ENCODE peak calls at places on chromosomes 6 and 20, in seven cellular contexts. One of them, this sample, is unnamed.
A peak's percentile ranks its signal among the peaks of the same experiment; 100 is the strongest.

GRCh38 chr20:48723308-48724264 is 104.2 kb downstream of the PREX1 start:
- DNase-seq in OCI-LY7: no peak
- DNase-seq in mesenchymal stem cell: peak; percentile 48
- DNase-seq in A549: no peak
- DNase-seq in heart left ventricle: no peak
- DNase-seq in Peyer's patch: no peak
- DNase-seq in neural progenitor cell: no peak
- DNase-seq in this sample: no peak

GRCh38 chr6:168985705-168986104 is 267.9 kb downstream of the THBS2 start:
- DNase-seq in OCI-LY7: no peak
- DNase-seq in mesenchymal stem cell: no peak
- DNase-seq in A549: no peak
- DNase-seq in heart left ventricle: no peak
- DNase-seq in Peyer's patch: no peak
- DNase-seq in neural progenitor cell: no peak
- DNase-seq in this sample: no peak

GRCh38 chr20:32439132-32439829 is 81.2 kb downstream of the ASXL1 start:
- DNase-seq in OCI-LY7: no peak
- DNase-seq in mesenchymal stem cell: peak; percentile 79
- DNase-seq in A549: no peak
- DNase-seq in heart left ventricle: no peak
- DNase-seq in Peyer's patch: no peak
- DNase-seq in neural progenitor cell: no peak
- DNase-seq in this sample: no peak

GRCh38 chr20:62342910-62343309 is 24.2 kb downstream of the LAMA5 start:
- DNase-seq in OCI-LY7: no peak
- DNase-seq in mesenchymal stem cell: peak; percentile 94
- DNase-seq in A549: no peak
- DNase-seq in heart left ventricle: peak; percentile 15
- DNase-seq in Peyer's patch: no peak
- DNase-seq in neural progenitor cell: no peak
- DNase-seq in this sample: no peak

GRCh38 chr6:38307730-38308129 is 332.0 kb downstream of the BTBD9 start:
- DNase-seq in OCI-LY7: peak; percentile 42
- DNase-seq in mesenchymal stem cell: peak; percentile 52
- DNase-seq in A549: no peak
- DNase-seq in heart left ventricle: no peak
- DNase-seq in Peyer's patch: no peak
- DNase-seq in neural progenitor cell: no peak
- DNase-seq in this sample: no peak

GRCh38 chr6:97586344-97586743 is 303.3 kb upstream of the MMS22L start:
- DNase-seq in OCI-LY7: no peak
- DNase-seq in mesenchymal stem cell: peak; percentile 9
- DNase-seq in A549: no peak
- DNase-seq in heart left ventricle: no peak
- DNase-seq in Peyer's patch: no peak
- DNase-seq in neural progenitor cell: peak; percentile 57
- DNase-seq in this sample: no peak

GRCh38 chr6:139371421-139372253 is 2.8 kb downstream of the CITED2 start:
- DNase-seq in OCI-LY7: no peak
- DNase-seq in mesenchymal stem cell: peak; percentile 42
- DNase-seq in A549: no peak
- DNase-seq in heart left ventricle: no peak
- DNase-seq in Peyer's patch: no peak
- DNase-seq in neural progenitor cell: peak; percentile 58
- DNase-seq in this sample: peak; percentile 40

GRCh38 chr6:52840763-52841585 is at the start of gene GSTA5:
- DNase-seq in OCI-LY7: no peak
- DNase-seq in mesenchymal stem cell: no peak
- DNase-seq in A549: no peak
- DNase-seq in heart left ventricle: no peak
- DNase-seq in Peyer's patch: no peak
- DNase-seq in neural progenitor cell: no peak
- DNase-seq in this sample: no peak

GRCh38 chr6:42899871-42900270 is 16.0 kb upstream of the PTCRA start:
- DNase-seq in OCI-LY7: no peak
- DNase-seq in mesenchymal stem cell: no peak
- DNase-seq in A549: no peak
- DNase-seq in heart left ventricle: no peak
- DNase-seq in Peyer's patch: no peak
- DNase-seq in neural progenitor cell: peak; percentile 67
- DNase-seq in this sample: no peak

GRCh38 chr6:15244605-15245360 is 1.1 kb upstream of the JARID2 start:
- DNase-seq in OCI-LY7: peak; percentile 74
- DNase-seq in mesenchymal stem cell: peak; percentile 79
- DNase-seq in A549: peak; percentile 27
- DNase-seq in heart left ventricle: peak; percentile 90
- DNase-seq in Peyer's patch: peak; percentile 85
- DNase-seq in neural progenitor cell: peak; percentile 90
- DNase-seq in this sample: peak; percentile 71

GRCh38 chr6:152001408-152001807 is 193.9 kb downstream of the ESR1 start:
- DNase-seq in OCI-LY7: no peak
- DNase-seq in mesenchymal stem cell: no peak
- DNase-seq in A549: no peak
- DNase-seq in heart left ventricle: no peak
- DNase-seq in Peyer's patch: no peak
- DNase-seq in neural progenitor cell: no peak
- DNase-seq in this sample: no peak

GRCh38 chr20:15654208-15654649 is 919.0 kb downstream of the KIF16B start:
- DNase-seq in OCI-LY7: peak; percentile 62
- DNase-seq in mesenchymal stem cell: peak; percentile 57
- DNase-seq in A549: peak; percentile 42
- DNase-seq in heart left ventricle: no peak
- DNase-seq in Peyer's patch: no peak
- DNase-seq in neural progenitor cell: peak; percentile 74
- DNase-seq in this sample: peak; percentile 67

GRCh38 chr20:4728121-4728520 is 6.4 kb downstream of the PRND start:
- DNase-seq in OCI-LY7: no peak
- DNase-seq in mesenchymal stem cell: peak; percentile 2
- DNase-seq in A549: no peak
- DNase-seq in heart left ventricle: no peak
- DNase-seq in Peyer's patch: no peak
- DNase-seq in neural progenitor cell: no peak
- DNase-seq in this sample: no peak

GRCh38 chr6:153963352-153963751 is 75.7 kb upstream of the OPRM1 start:
- DNase-seq in OCI-LY7: no peak
- DNase-seq in mesenchymal stem cell: no peak
- DNase-seq in A549: no peak
- DNase-seq in heart left ventricle: no peak
- DNase-seq in Peyer's patch: no peak
- DNase-seq in neural progenitor cell: peak; percentile 2
- DNase-seq in this sample: no peak

GRCh38 chr6:34149831-34150400 is 4.0 kb upstream of the GRM4 start:
- DNase-seq in OCI-LY7: no peak
- DNase-seq in mesenchymal stem cell: no peak
- DNase-seq in A549: no peak
- DNase-seq in heart left ventricle: peak; percentile 23
- DNase-seq in Peyer's patch: peak; percentile 7
- DNase-seq in neural progenitor cell: peak; percentile 1
- DNase-seq in this sample: no peak

GRCh38 chr6:167044696-167045095 is 45.5 kb downstream of the CEP43 start:
- DNase-seq in OCI-LY7: no peak
- DNase-seq in mesenchymal stem cell: no peak
- DNase-seq in A549: no peak
- DNase-seq in heart left ventricle: peak; percentile 55
- DNase-seq in Peyer's patch: no peak
- DNase-seq in neural progenitor cell: no peak
- DNase-seq in this sample: no peak

GRCh38 chr6:8108759-8109539 is 6.6 kb upstream of the EEF1E1 start:
- DNase-seq in OCI-LY7: no peak
- DNase-seq in mesenchymal stem cell: peak; percentile 7
- DNase-seq in A549: no peak
- DNase-seq in heart left ventricle: no peak
- DNase-seq in Peyer's patch: no peak
- DNase-seq in neural progenitor cell: no peak
- DNase-seq in this sample: no peak

GRCh38 chr20:2217857-2218529 is 77.8 kb upstream of the TGM3 start:
- DNase-seq in OCI-LY7: no peak
- DNase-seq in mesenchymal stem cell: no peak
- DNase-seq in A549: no peak
- DNase-seq in heart left ventricle: no peak
- DNase-seq in Peyer's patch: no peak
- DNase-seq in neural progenitor cell: no peak
- DNase-seq in this sample: no peak

GRCh38 chr6:33384581-33385020 is 7.0 kb upstream of the KIFC1 start:
- DNase-seq in OCI-LY7: no peak
- DNase-seq in mesenchymal stem cell: peak; percentile 81
- DNase-seq in A549: peak; percentile 64
- DNase-seq in heart left ventricle: no peak
- DNase-seq in Peyer's patch: no peak
- DNase-seq in neural progenitor cell: peak; percentile 23
- DNase-seq in this sample: peak; percentile 26

GRCh38 chr20:63843778-63844177 is 12.7 kb upstream of the ZBTB46 start:
- DNase-seq in OCI-LY7: no peak
- DNase-seq in mesenchymal stem cell: no peak
- DNase-seq in A549: no peak
- DNase-seq in heart left ventricle: no peak
- DNase-seq in Peyer's patch: no peak
- DNase-seq in neural progenitor cell: no peak
- DNase-seq in this sample: no peak
- H3K4me1 ChIP-seq in OCI-LY7: no peaks in the 10 kb centered on the region
- H3K4me1 ChIP-seq in mesenchymal stem cell: peaks cover 35% of the 10 kb centered on the region
- H3K4me1 ChIP-seq in A549: peaks cover 17% of the 10 kb centered on the region
- H3K4me1 ChIP-seq in heart left ventricle: peaks cover 39% of the 10 kb centered on the region
- H3K4me1 ChIP-seq in Peyer's patch: no peaks in the 10 kb centered on the region
- H3K4me1 ChIP-seq in neural progenitor cell: peaks cover 23% of the 10 kb centered on the region
- H3K4me1 ChIP-seq in this sample: peaks cover 7% of the 10 kb centered on the region

GRCh38 chr20:50533464-50533863 is 23.3 kb downstream of the PTPN1 start:
- DNase-seq in OCI-LY7: no peak
- DNase-seq in mesenchymal stem cell: no peak
- DNase-seq in A549: no peak
- DNase-seq in heart left ventricle: no peak
- DNase-seq in Peyer's patch: no peak
- DNase-seq in neural progenitor cell: no peak
- DNase-seq in this sample: no peak

GRCh38 chr20:50536333-50536732 is 26.1 kb downstream of the PTPN1 start:
- DNase-seq in OCI-LY7: no peak
- DNase-seq in mesenchymal stem cell: peak; percentile 64
- DNase-seq in A549: no peak
- DNase-seq in heart left ventricle: no peak
- DNase-seq in Peyer's patch: no peak
- DNase-seq in neural progenitor cell: peak; percentile 71
- DNase-seq in this sample: peak; percentile 80

GRCh38 chr20:50533061-50533460 is 22.9 kb downstream of the PTPN1 start:
- DNase-seq in OCI-LY7: no peak
- DNase-seq in mesenchymal stem cell: peak; percentile 61
- DNase-seq in A549: no peak
- DNase-seq in heart left ventricle: no peak
- DNase-seq in Peyer's patch: no peak
- DNase-seq in neural progenitor cell: no peak
- DNase-seq in this sample: no peak

GRCh38 chr20:50534567-50534966 is 24.4 kb downstream of the PTPN1 start:
- DNase-seq in OCI-LY7: no peak
- DNase-seq in mesenchymal stem cell: peak; percentile 86
- DNase-seq in A549: no peak
- DNase-seq in heart left ventricle: no peak
- DNase-seq in Peyer's patch: no peak
- DNase-seq in neural progenitor cell: no peak
- DNase-seq in this sample: no peak

DNA sequence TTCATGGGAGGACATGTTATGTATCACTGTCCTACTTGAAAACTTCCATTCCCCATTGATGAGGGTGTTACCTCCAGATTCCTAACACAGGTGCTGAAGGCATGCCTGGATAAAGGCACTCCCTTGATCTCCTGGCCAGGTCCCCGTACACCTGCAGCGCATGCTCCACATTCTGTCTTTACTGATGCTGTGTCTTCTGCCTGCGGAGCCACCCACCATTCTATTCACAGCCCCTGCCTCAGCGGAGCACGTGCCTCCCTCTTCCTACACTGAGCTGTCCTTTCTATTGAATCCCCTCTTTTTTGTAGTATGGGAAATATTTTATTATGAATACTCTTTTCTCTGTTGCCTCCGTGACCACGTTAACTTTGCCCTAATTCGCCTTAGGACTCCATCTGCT is 25.0 kb downstream of the PTPN1 start:
- DNase-seq in OCI-LY7: no peak
- DNase-seq in mesenchymal stem cell: no peak
- DNase-seq in A549: no peak
- DNase-seq in heart left ventricle: no peak
- DNase-seq in Peyer's patch: no peak
- DNase-seq in neural progenitor cell: no peak
- DNase-seq in this sample: no peak
- H3K4me1 ChIP-seq in OCI-LY7: peaks cover 23% of the 10 kb centered on the region
- H3K4me1 ChIP-seq in mesenchymal stem cell: peaks cover 25% of the 10 kb centered on the region
- H3K4me1 ChIP-seq in A549: peaks cover 19% of the 10 kb centered on the region
- H3K4me1 ChIP-seq in heart left ventricle: peaks cover 11% of the 10 kb centered on the region
- H3K4me1 ChIP-seq in Peyer's patch: no peaks in the 10 kb centered on the region
- H3K4me1 ChIP-seq in neural progenitor cell: peaks cover 43% of the 10 kb centered on the region
- H3K4me1 ChIP-seq in this sample: peaks cover 4% of the 10 kb centered on the region

DNA sequence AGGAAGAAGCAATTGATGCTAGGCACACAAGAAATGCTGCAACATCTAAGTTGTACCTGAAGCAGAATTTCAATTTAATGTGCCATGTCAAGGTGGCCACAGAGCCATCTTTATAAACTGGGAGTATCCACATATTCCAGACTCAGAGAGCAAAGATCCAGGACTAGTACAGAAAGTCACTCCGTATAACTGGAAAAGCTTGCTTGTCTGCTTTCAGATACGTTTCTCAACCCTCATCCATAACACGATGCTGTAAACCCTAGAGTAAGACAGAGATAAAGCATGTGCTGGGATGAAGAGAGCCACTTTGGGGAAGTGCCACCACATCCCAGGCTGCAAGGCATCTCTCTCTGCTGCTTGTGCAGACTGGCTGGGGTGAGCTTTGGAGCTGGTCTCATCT is 134.7 kb downstream of the PACRG start:
- DNase-seq in OCI-LY7: no peak
- DNase-seq in mesenchymal stem cell: no peak
- DNase-seq in A549: no peak
- DNase-seq in heart left ventricle: no peak
- DNase-seq in Peyer's patch: no peak
- DNase-seq in neural progenitor cell: no peak
- DNase-seq in this sample: no peak
- H3K4me1 ChIP-seq in OCI-LY7: no peaks in the 10 kb centered on the region
- H3K4me1 ChIP-seq in mesenchymal stem cell: peaks cover 1% of the 10 kb centered on the region
- H3K4me1 ChIP-seq in A549: no peaks in the 10 kb centered on the region
- H3K4me1 ChIP-seq in heart left ventricle: no peaks in the 10 kb centered on the region
- H3K4me1 ChIP-seq in Peyer's patch: no peaks in the 10 kb centered on the region
- H3K4me1 ChIP-seq in neural progenitor cell: peaks cover 6% of the 10 kb centered on the region
- H3K4me1 ChIP-seq in this sample: peaks cover 7% of the 10 kb centered on the region

GRCh38 chr6:119330520-119330919 is 19.0 kb downstream of the MAN1A1 start:
- DNase-seq in OCI-LY7: peak; percentile 28
- DNase-seq in mesenchymal stem cell: no peak
- DNase-seq in A549: no peak
- DNase-seq in heart left ventricle: no peak
- DNase-seq in Peyer's patch: no peak
- DNase-seq in neural progenitor cell: no peak
- DNase-seq in this sample: no peak

GRCh38 chr6:119331676-119332286 is 17.8 kb downstream of the MAN1A1 start:
- DNase-seq in OCI-LY7: no peak
- DNase-seq in mesenchymal stem cell: no peak
- DNase-seq in A549: no peak
- DNase-seq in heart left ventricle: no peak
- DNase-seq in Peyer's patch: no peak
- DNase-seq in neural progenitor cell: no peak
- DNase-seq in this sample: no peak

GRCh38 chr6:119334535-119335264 is 14.9 kb downstream of the MAN1A1 start:
- DNase-seq in OCI-LY7: no peak
- DNase-seq in mesenchymal stem cell: no peak
- DNase-seq in A549: no peak
- DNase-seq in heart left ventricle: no peak
- DNase-seq in Peyer's patch: no peak
- DNase-seq in neural progenitor cell: no peak
- DNase-seq in this sample: no peak

GRCh38 chr6:119333707-119334295 is 15.8 kb downstream of the MAN1A1 start:
- DNase-seq in OCI-LY7: peak; percentile 51
- DNase-seq in mesenchymal stem cell: no peak
- DNase-seq in A549: no peak
- DNase-seq in heart left ventricle: no peak
- DNase-seq in Peyer's patch: no peak
- DNase-seq in neural progenitor cell: no peak
- DNase-seq in this sample: no peak

GRCh38 chr6:119333063-119333609 is 16.4 kb downstream of the MAN1A1 start:
- DNase-seq in OCI-LY7: no peak
- DNase-seq in mesenchymal stem cell: no peak
- DNase-seq in A549: no peak
- DNase-seq in heart left ventricle: no peak
- DNase-seq in Peyer's patch: no peak
- DNase-seq in neural progenitor cell: no peak
- DNase-seq in this sample: no peak
- H3K4me1 ChIP-seq in OCI-LY7: peaks cover 65% of the 10 kb centered on the region
- H3K4me1 ChIP-seq in mesenchymal stem cell: no peaks in the 10 kb centered on the region
- H3K4me1 ChIP-seq in A549: no peaks in the 10 kb centered on the region
- H3K4me1 ChIP-seq in heart left ventricle: no peaks in the 10 kb centered on the region
- H3K4me1 ChIP-seq in Peyer's patch: no peaks in the 10 kb centered on the region
- H3K4me1 ChIP-seq in neural progenitor cell: no peaks in the 10 kb centered on the region
- H3K4me1 ChIP-seq in this sample: peaks cover 5% of the 10 kb centered on the region